ENCODE peak calls at places on chromosomes 13 and 19, in six cellular contexts. Z is cardiac muscle cell, U is fibroblast of lung, M is adrenal gland, H is OCI-LY7, I is sigmoid colon. Q is an unnamed sample.

GRCh38 chr19:47102561-47103135 is 10.9 kb downstream of the ZC3H4 start:
- DNase-seq in H (no peak), Z (no peak), M (no peak), I (no peak), U (no peak), Q (no peak)

GRCh38 chr13:46858776-46859175 is 38.1 kb downstream of the HTR2A start:
- DNase-seq in I (no peak), U (no peak), H (no peak), Z (no peak), M (no peak), Q (no peak)

GRCh38 chr13:110138009-110138699 is 168.8 kb downstream of the COL4A1 start:
- DNase-seq in H (peak; percentile 2), Z (peak; percentile 62), M (peak; percentile 84), I (peak; percentile 86), U (peak; percentile 82), Q (peak; percentile 72)

GRCh38 chr19:28889941-28890645 is 322.9 kb downstream of the UQCRFS1 start:
- DNase-seq in I (no peak), M (no peak), H (no peak), Z (no peak), U (no peak), Q (no peak)

GRCh38 chr13:113178070-113178895 is 19.8 kb downstream of the PROZ start:
- DNase-seq in Z (no peak), H (no peak), M (no peak), U (peak; percentile 98), I (no peak), Q (no peak)

GRCh38 chr13:78022164-78022877 is 103.7 kb upstream of the EDNRB start:
- DNase-seq in H (peak; percentile 73), Z (no peak), U (peak; percentile 68), M (peak; percentile 41), I (no peak), Q (no peak)

GRCh38 chr19:7342143-7342542 is 6.6 kb upstream of the ARHGEF18 start:
- DNase-seq in M (no peak), I (no peak), Z (no peak), U (no peak), H (no peak), Q (no peak)

GRCh38 chr19:55348317-55349034 is 6.0 kb downstream of the COX6B2 start:
- DNase-seq in H (no peak), M (no peak), Z (peak; percentile 31), I (no peak), U (no peak), Q (no peak)

GRCh38 chr13:112209266-112209665 is 142.3 kb downstream of the SOX1 start:
- DNase-seq in U (no peak), I (no peak), Z (no peak), M (no peak), H (no peak), Q (no peak)

GRCh38 chr13:95060120-95060519 is 241.1 kb downstream of the ABCC4 start:
- DNase-seq in I (no peak), U (no peak), H (no peak), Z (no peak), M (no peak), Q (no peak)

GRCh38 chr19:18616023-18616422 is 3.4 kb downstream of the TMEM59L start:
- DNase-seq in M (no peak), I (no peak), U (no peak), Z (no peak), H (no peak), Q (no peak)

GRCh38 chr19:41626877-41627276 is at the start of gene CEACAM4:
- DNase-seq in H (no peak), Z (no peak), U (no peak), I (no peak), M (peak; percentile 26), Q (no peak)

GRCh38 chr13:89920461-89920860 is 1427.0 kb upstream of the MIR17HG start:
- DNase-seq in I (no peak), H (no peak), Z (no peak), M (no peak), U (no peak), Q (no peak)

GRCh38 chr19:6489278-6490061 is 7.9 kb upstream of the DENND1C start:
- DNase-seq in H (peak; percentile 79), M (no peak), U (no peak), I (no peak), Z (no peak), Q (no peak)

GRCh38 chr13:74573654-74574053 is 439.4 kb upstream of the KLF12 start:
- DNase-seq in U (no peak), Z (peak; percentile 65), H (no peak), M (peak; percentile 21), I (no peak), Q (no peak)

GRCh38 chr19:35751839-35752745 is 3.7 kb downstream of the LIN37 start:
- DNase-seq in H (no peak), M (no peak), I (peak; percentile 65), Z (no peak), U (no peak), Q (no peak)

GRCh38 chr19:4911314-4911713 is 2.0 kb downstream of the UHRF1 start:
- DNase-seq in I (no peak), U (peak; percentile 36), H (peak; percentile 23), Z (no peak), M (no peak), Q (no peak)
- H3K4me1 ChIP-seq in I (peaks cover 28% of the 10 kb centered on the region), U (peaks cover 28% of the 10 kb centered on the region), H (peaks cover 29% of the 10 kb centered on the region), Z (peaks cover 3% of the 10 kb centered on the region), M (peaks cover 12% of the 10 kb centered on the region), Q (peaks cover 20% of the 10 kb centered on the region)

GRCh38 chr13:92572190-92572589 is 654.4 kb upstream of the GPC6 start:
- DNase-seq in Z (no peak), M (no peak), I (no peak), U (no peak), H (no peak), Q (no peak)

GRCh38 chr13:92578358-92578757 is 648.2 kb upstream of the GPC6 start:
- DNase-seq in M (no peak), H (no peak), U (no peak), Z (no peak), I (no peak), Q (no peak)

GRCh38 chr13:92575782-92576181 is 650.8 kb upstream of the GPC6 start:
- DNase-seq in M (no peak), Z (no peak), H (no peak), U (no peak), I (no peak), Q (no peak)

GRCh38 chr13:92574499-92574898 is 652.1 kb upstream of the GPC6 start:
- DNase-seq in Z (no peak), H (no peak), I (no peak), U (peak; percentile 9), M (no peak), Q (no peak)

GRCh38 chr13:92573467-92574057 is 653.0 kb upstream of the GPC6 start:
- DNase-seq in Z (peak; percentile 78), U (peak; percentile 33), M (no peak), H (no peak), I (no peak), Q (no peak)
- TF ChIP-seq CTCF in Z (peak; percentile 46), U (no peak), M (no peak), H (no peak), I (no peak), Q (no peak)

GRCh38 chr13:21016487-21016886 is 44.9 kb downstream of the LATS2 start:
- DNase-seq in Z (no peak), H (no peak), M (no peak), I (no peak), U (no peak), Q (peak; percentile 4)

GRCh38 chr13:21020176-21020575 is 41.2 kb downstream of the LATS2 start:
- DNase-seq in U (no peak), H (no peak), I (no peak), M (no peak), Z (no peak), Q (no peak)

GRCh38 chr13:21015284-21015683 is 46.1 kb downstream of the LATS2 start:
- DNase-seq in U (peak; percentile 75), M (no peak), H (no peak), Z (no peak), I (no peak), Q (peak; percentile 8)

GRCh38 chr13:21020581-21020980 is 40.8 kb downstream of the LATS2 start:
- DNase-seq in M (peak; percentile 90), Z (no peak), U (no peak), H (no peak), I (no peak), Q (no peak)

DNA sequence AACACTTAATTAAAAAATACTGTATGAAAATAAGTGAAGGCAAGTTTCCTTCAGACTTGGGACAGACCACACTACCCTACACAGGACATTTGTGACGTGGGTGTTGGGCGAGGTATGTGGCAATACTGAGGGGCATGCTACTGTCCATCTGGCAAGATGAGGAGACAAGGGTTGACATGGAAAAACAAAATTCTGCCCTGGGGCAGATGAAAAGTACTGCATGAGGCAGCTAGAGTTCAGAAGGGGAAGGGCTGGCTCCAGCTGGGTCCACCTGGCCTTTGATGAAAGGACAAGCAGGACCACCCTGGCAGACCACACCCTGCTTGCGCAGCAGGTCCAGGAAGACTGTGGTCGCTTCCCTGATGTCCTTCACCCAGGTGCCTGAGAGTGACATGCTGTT is 43.2 kb downstream of the LATS2 start:
- DNase-seq in M (no peak), H (no peak), U (no peak), I (no peak), Z (no peak), Q (peak; percentile 27)
- H3K4me1 ChIP-seq in M (peaks cover 46% of the 10 kb centered on the region), H (no peaks in the 10 kb centered on the region), U (peaks cover 30% of the 10 kb centered on the region), I (peaks cover 91% of the 10 kb centered on the region), Z (peaks cover 13% of the 10 kb centered on the region), Q (peaks cover 78% of the 10 kb centered on the region)

GRCh38 chr19:13038306-13039210 is 43.3 kb downstream of the NFIX start:
- DNase-seq in Z (no peak), M (no peak), I (no peak), H (no peak), U (no peak), Q (peak; percentile 77)
- TF ChIP-seq CTCF in Z (no peak), M (no peak), I (no peak), H (peak; percentile 23), U (no peak), Q (no peak)

GRCh38 chr13:33262069-33262487 is 23.5 kb downstream of the STARD13 start:
- DNase-seq in I (peak; percentile 72), H (no peak), Z (no peak), M (peak; percentile 62), U (peak; percentile 82), Q (no peak)
- H3K4me1 ChIP-seq in I (peaks cover 96% of the 10 kb centered on the region), H (no peaks in the 10 kb centered on the region), Z (peaks cover 32% of the 10 kb centered on the region), M (peaks cover 7% of the 10 kb centered on the region), U (peaks cover 37% of the 10 kb centered on the region), Q (peaks cover 87% of the 10 kb centered on the region)